ENCODE peak calls at places on chromosomes 2 and 18, in ten cellular contexts. D is hepatic stellate cell; E is immature natural killer cell; M is NCI-H1694 treated with DMSO at 0.1 percent for 48 hours; Y is thoracic aorta; T is HEK293T; R is activated CD4-positive, alpha-beta T cell treated with anti-CD3 and anti-CD28 coated beads, Interleukin-2, amount 50 U/mL, for 1 hour; K is HFF-Myc; J is stimulated activated CD4-positive, alpha-beta T cell treated with anti-CD3 and anti-CD28 coated beads, Interleukin-1b, Interleukin-23, amount 100 ng/mL, for 48 hours; Z is naive thymus-derived CD8-positive, alpha-beta T cell. Q is an unnamed sample.

GRCh38 chr2:105919826-105920225 is 175.1 kb downstream of the NCK2 start:
- DNase-seq in Y (no peak), R (peak; percentile 60), M (no peak), J (peak; percentile 61), T (peak; percentile 23), K (peak; percentile 11), Z (peak; percentile 21), E (peak; percentile 20), D (peak; percentile 34), Q (no peak)

GRCh38 chr18:61554946-61555361 is 221.7 kb downstream of the CDH20 start:
- DNase-seq in D (no peak), J (no peak), T (no peak), E (no peak), R (no peak), M (no peak), K (no peak), Z (no peak), Y (no peak), Q (no peak)

GRCh38 chr2:69514406-69514805 is 77.2 kb upstream of the NFU1 start:
- DNase-seq in J (no peak), E (no peak), K (peak; percentile 27), Y (no peak), M (peak; percentile 52), Z (no peak), T (no peak), R (no peak), D (peak; percentile 55), Q (peak; percentile 78)

GRCh38 chr2:25276569-25277465 is 64.9 kb downstream of the DNMT3A start:
- DNase-seq in D (peak; percentile 66), J (peak; percentile 80), T (peak; percentile 26), E (peak; percentile 83), M (no peak), Y (no peak), R (peak; percentile 72), Z (peak; percentile 77), K (no peak), Q (no peak)

GRCh38 chr2:229921101-229921891 is 513 bp downstream of the TRIP12 start:
- DNase-seq in D (peak; percentile 77), Z (peak; percentile 64), J (peak; percentile 66), T (peak; percentile 42), M (peak; percentile 16), E (peak; percentile 73), R (peak; percentile 56), Y (peak; percentile 12), K (peak; percentile 26), Q (no peak)

GRCh38 chr2:152175012-152175367 is 573 bp downstream of the STAM2 start:
- DNase-seq in Z (no peak), J (no peak), R (no peak), D (no peak), E (no peak), T (no peak), Y (no peak), K (no peak), M (no peak), Q (no peak)

GRCh38 chr2:32864337-32864736 is 82.4 kb upstream of the LTBP1 start:
- DNase-seq in M (no peak), D (peak; percentile 55), R (no peak), J (no peak), Z (no peak), Y (no peak), T (no peak), E (no peak), K (no peak), Q (peak; percentile 21)

GRCh38 chr2:232761301-232761907 is 15.0 kb downstream of the KCNJ13 start:
- DNase-seq in J (peak; percentile 8), K (no peak), M (peak; percentile 61), R (peak; percentile 18), T (peak; percentile 20), D (no peak), Z (peak; percentile 19), E (peak; percentile 22), Y (no peak), Q (no peak)

GRCh38 chr2:218860950-218861381 is 1.4 kb downstream of the WNT6 start:
- DNase-seq in Y (no peak), E (no peak), D (no peak), M (peak; percentile 97), T (peak; percentile 78), Z (peak; percentile 42), J (no peak), R (no peak), K (peak; percentile 38), Q (no peak)